ENCODE peak calls at places on chromosome 9, in five cellular contexts. One of them, this sample, is unnamed.

GRCh38 chr9:91207481-91207888 is 154.2 kb downstream of the AUH start:
- DNase-seq in effector memory CD8-positive, alpha-beta T cell: no peak
- DNase-seq in stimulated activated effector memory CD8-positive, alpha-beta T cell treated with anti-CD3 and anti-CD28 coated beads, Interleukin-12 subunit alpha, Interleukin-12 subunit beta, amount 100 ng/mL, for 72 hours: no peak
- DNase-seq in B cell: no peak
- DNase-seq in NCI-H1105: no peak
- DNase-seq in this sample: no peak

GRCh38 chr9:108830292-108830691 is 25.5 kb downstream of the ACTL7B start:
- DNase-seq in effector memory CD8-positive, alpha-beta T cell: no peak
- DNase-seq in stimulated activated effector memory CD8-positive, alpha-beta T cell treated with anti-CD3 and anti-CD28 coated beads, Interleukin-12 subunit alpha, Interleukin-12 subunit beta, amount 100 ng/mL, for 72 hours: no peak
- DNase-seq in B cell: no peak
- DNase-seq in NCI-H1105: no peak
- DNase-seq in this sample: no peak

GRCh38 chr9:14831661-14832060 is 78.6 kb downstream of the FREM1 start:
- DNase-seq in effector memory CD8-positive, alpha-beta T cell: no peak
- DNase-seq in stimulated activated effector memory CD8-positive, alpha-beta T cell treated with anti-CD3 and anti-CD28 coated beads, Interleukin-12 subunit alpha, Interleukin-12 subunit beta, amount 100 ng/mL, for 72 hours: no peak
- DNase-seq in B cell: no peak
- DNase-seq in NCI-H1105: no peak
- DNase-seq in this sample: no peak

GRCh38 chr9:108271646-108272349 is 584.0 kb downstream of the ACTL7B start:
- DNase-seq in effector memory CD8-positive, alpha-beta T cell: no peak
- DNase-seq in stimulated activated effector memory CD8-positive, alpha-beta T cell treated with anti-CD3 and anti-CD28 coated beads, Interleukin-12 subunit alpha, Interleukin-12 subunit beta, amount 100 ng/mL, for 72 hours: no peak
- DNase-seq in B cell: no peak
- DNase-seq in NCI-H1105: peak; percentile 94
- DNase-seq in this sample: peak; percentile 60

GRCh38 chr9:86977205-86977835 is 30.0 kb upstream of the GAS1 start:
- DNase-seq in effector memory CD8-positive, alpha-beta T cell: no peak
- DNase-seq in stimulated activated effector memory CD8-positive, alpha-beta T cell treated with anti-CD3 and anti-CD28 coated beads, Interleukin-12 subunit alpha, Interleukin-12 subunit beta, amount 100 ng/mL, for 72 hours: no peak
- DNase-seq in B cell: no peak
- DNase-seq in NCI-H1105: no peak
- DNase-seq in this sample: no peak

GRCh38 chr9:110093871-110094270 is 114.1 kb downstream of the C9orf152 start:
- DNase-seq in effector memory CD8-positive, alpha-beta T cell: no peak
- DNase-seq in stimulated activated effector memory CD8-positive, alpha-beta T cell treated with anti-CD3 and anti-CD28 coated beads, Interleukin-12 subunit alpha, Interleukin-12 subunit beta, amount 100 ng/mL, for 72 hours: no peak
- DNase-seq in B cell: no peak
- DNase-seq in NCI-H1105: no peak
- DNase-seq in this sample: no peak

GRCh38 chr9:126367646-126368419 is 41.2 kb downstream of the MVB12B start:
- DNase-seq in effector memory CD8-positive, alpha-beta T cell: no peak
- DNase-seq in stimulated activated effector memory CD8-positive, alpha-beta T cell treated with anti-CD3 and anti-CD28 coated beads, Interleukin-12 subunit alpha, Interleukin-12 subunit beta, amount 100 ng/mL, for 72 hours: no peak
- DNase-seq in B cell: no peak
- DNase-seq in NCI-H1105: no peak
- DNase-seq in this sample: no peak

GRCh38 chr9:135255843-135256567 is 168.5 kb downstream of the OLFM1 start:
- DNase-seq in effector memory CD8-positive, alpha-beta T cell: no peak
- DNase-seq in stimulated activated effector memory CD8-positive, alpha-beta T cell treated with anti-CD3 and anti-CD28 coated beads, Interleukin-12 subunit alpha, Interleukin-12 subunit beta, amount 100 ng/mL, for 72 hours: no peak
- DNase-seq in B cell: no peak
- DNase-seq in NCI-H1105: no peak
- DNase-seq in this sample: no peak

GRCh38 chr9:108545446-108545845 is 310.3 kb downstream of the ACTL7B start:
- DNase-seq in effector memory CD8-positive, alpha-beta T cell: no peak
- DNase-seq in stimulated activated effector memory CD8-positive, alpha-beta T cell treated with anti-CD3 and anti-CD28 coated beads, Interleukin-12 subunit alpha, Interleukin-12 subunit beta, amount 100 ng/mL, for 72 hours: no peak
- DNase-seq in B cell: no peak
- DNase-seq in NCI-H1105: no peak
- DNase-seq in this sample: no peak

GRCh38 chr9:37529111-37529510 is 43.4 kb downstream of the POLR1E start:
- DNase-seq in effector memory CD8-positive, alpha-beta T cell: peak; percentile 51
- DNase-seq in stimulated activated effector memory CD8-positive, alpha-beta T cell treated with anti-CD3 and anti-CD28 coated beads, Interleukin-12 subunit alpha, Interleukin-12 subunit beta, amount 100 ng/mL, for 72 hours: peak; percentile 25
- DNase-seq in B cell: peak; percentile 61
- DNase-seq in NCI-H1105: peak; percentile 3
- DNase-seq in this sample: no peak

GRCh38 chr9:28887188-28887884 is 1314.1 kb upstream of the C9orf72 start:
- DNase-seq in effector memory CD8-positive, alpha-beta T cell: no peak
- DNase-seq in stimulated activated effector memory CD8-positive, alpha-beta T cell treated with anti-CD3 and anti-CD28 coated beads, Interleukin-12 subunit alpha, Interleukin-12 subunit beta, amount 100 ng/mL, for 72 hours: no peak
- DNase-seq in B cell: no peak
- DNase-seq in NCI-H1105: no peak
- DNase-seq in this sample: no peak

GRCh38 chr9:91207889-91208651 is 153.6 kb downstream of the AUH start:
- DNase-seq in effector memory CD8-positive, alpha-beta T cell: no peak
- DNase-seq in stimulated activated effector memory CD8-positive, alpha-beta T cell treated with anti-CD3 and anti-CD28 coated beads, Interleukin-12 subunit alpha, Interleukin-12 subunit beta, amount 100 ng/mL, for 72 hours: no peak
- DNase-seq in B cell: no peak
- DNase-seq in NCI-H1105: no peak
- DNase-seq in this sample: no peak

GRCh38 chr9:91419222-91420191 is 4.1 kb downstream of the NFIL3 start:
- DNase-seq in effector memory CD8-positive, alpha-beta T cell: no peak
- DNase-seq in stimulated activated effector memory CD8-positive, alpha-beta T cell treated with anti-CD3 and anti-CD28 coated beads, Interleukin-12 subunit alpha, Interleukin-12 subunit beta, amount 100 ng/mL, for 72 hours: no peak
- DNase-seq in B cell: no peak
- DNase-seq in NCI-H1105: no peak
- DNase-seq in this sample: peak; percentile 82

GRCh38 chr9:78239506-78239905 is 3.6 kb downstream of the CEP78 start:
- DNase-seq in effector memory CD8-positive, alpha-beta T cell: no peak
- DNase-seq in stimulated activated effector memory CD8-positive, alpha-beta T cell treated with anti-CD3 and anti-CD28 coated beads, Interleukin-12 subunit alpha, Interleukin-12 subunit beta, amount 100 ng/mL, for 72 hours: no peak
- DNase-seq in B cell: no peak
- DNase-seq in NCI-H1105: no peak
- DNase-seq in this sample: no peak

GRCh38 chr9:129383005-129383414 is 204.9 kb upstream of the IER5L start:
- DNase-seq in effector memory CD8-positive, alpha-beta T cell: no peak
- DNase-seq in stimulated activated effector memory CD8-positive, alpha-beta T cell treated with anti-CD3 and anti-CD28 coated beads, Interleukin-12 subunit alpha, Interleukin-12 subunit beta, amount 100 ng/mL, for 72 hours: no peak
- DNase-seq in B cell: no peak
- DNase-seq in NCI-H1105: peak; percentile 81
- DNase-seq in this sample: no peak

GRCh38 chr9:24698864-24699518 is 153.3 kb upstream of the IZUMO3 start:
- DNase-seq in effector memory CD8-positive, alpha-beta T cell: no peak
- DNase-seq in stimulated activated effector memory CD8-positive, alpha-beta T cell treated with anti-CD3 and anti-CD28 coated beads, Interleukin-12 subunit alpha, Interleukin-12 subunit beta, amount 100 ng/mL, for 72 hours: no peak
- DNase-seq in B cell: no peak
- DNase-seq in NCI-H1105: no peak
- DNase-seq in this sample: no peak

GRCh38 chr9:113289091-113289490 is 13.6 kb downstream of the PRPF4 start:
- DNase-seq in effector memory CD8-positive, alpha-beta T cell: no peak
- DNase-seq in stimulated activated effector memory CD8-positive, alpha-beta T cell treated with anti-CD3 and anti-CD28 coated beads, Interleukin-12 subunit alpha, Interleukin-12 subunit beta, amount 100 ng/mL, for 72 hours: no peak
- DNase-seq in B cell: no peak
- DNase-seq in NCI-H1105: no peak
- DNase-seq in this sample: no peak

GRCh38 chr9:38233796-38234355 is 158.6 kb upstream of the ALDH1B1 start:
- DNase-seq in effector memory CD8-positive, alpha-beta T cell: no peak
- DNase-seq in stimulated activated effector memory CD8-positive, alpha-beta T cell treated with anti-CD3 and anti-CD28 coated beads, Interleukin-12 subunit alpha, Interleukin-12 subunit beta, amount 100 ng/mL, for 72 hours: no peak
- DNase-seq in B cell: no peak
- DNase-seq in NCI-H1105: no peak
- DNase-seq in this sample: no peak

GRCh38 chr9:86968258-86968920 is 21.1 kb upstream of the GAS1 start:
- DNase-seq in effector memory CD8-positive, alpha-beta T cell: no peak
- DNase-seq in stimulated activated effector memory CD8-positive, alpha-beta T cell treated with anti-CD3 and anti-CD28 coated beads, Interleukin-12 subunit alpha, Interleukin-12 subunit beta, amount 100 ng/mL, for 72 hours: no peak
- DNase-seq in B cell: no peak
- DNase-seq in NCI-H1105: no peak
- DNase-seq in this sample: no peak

GRCh38 chr9:90001756-90002155 is 396.9 kb downstream of the GADD45G start:
- DNase-seq in effector memory CD8-positive, alpha-beta T cell: no peak
- DNase-seq in stimulated activated effector memory CD8-positive, alpha-beta T cell treated with anti-CD3 and anti-CD28 coated beads, Interleukin-12 subunit alpha, Interleukin-12 subunit beta, amount 100 ng/mL, for 72 hours: no peak
- DNase-seq in B cell: no peak
- DNase-seq in NCI-H1105: no peak
- DNase-seq in this sample: no peak

GRCh38 chr9:15182755-15183154 is 124.3 kb downstream of the TTC39B start:
- DNase-seq in effector memory CD8-positive, alpha-beta T cell: no peak
- DNase-seq in stimulated activated effector memory CD8-positive, alpha-beta T cell treated with anti-CD3 and anti-CD28 coated beads, Interleukin-12 subunit alpha, Interleukin-12 subunit beta, amount 100 ng/mL, for 72 hours: no peak
- DNase-seq in B cell: no peak
- DNase-seq in NCI-H1105: no peak
- DNase-seq in this sample: no peak

GRCh38 chr9:89492586-89492985 is 5.3 kb downstream of the SEMA4D start:
- DNase-seq in effector memory CD8-positive, alpha-beta T cell: no peak
- DNase-seq in stimulated activated effector memory CD8-positive, alpha-beta T cell treated with anti-CD3 and anti-CD28 coated beads, Interleukin-12 subunit alpha, Interleukin-12 subunit beta, amount 100 ng/mL, for 72 hours: no peak
- DNase-seq in B cell: no peak
- DNase-seq in NCI-H1105: no peak
- DNase-seq in this sample: no peak

GRCh38 chr9:121966706-121967105 is 126.4 kb downstream of the TTLL11 start:
- DNase-seq in effector memory CD8-positive, alpha-beta T cell: no peak
- DNase-seq in stimulated activated effector memory CD8-positive, alpha-beta T cell treated with anti-CD3 and anti-CD28 coated beads, Interleukin-12 subunit alpha, Interleukin-12 subunit beta, amount 100 ng/mL, for 72 hours: no peak
- DNase-seq in B cell: no peak
- DNase-seq in NCI-H1105: no peak
- DNase-seq in this sample: no peak

GRCh38 chr9:79809931-79810330 is 238.2 kb downstream of the TLE4 start:
- DNase-seq in effector memory CD8-positive, alpha-beta T cell: no peak
- DNase-seq in stimulated activated effector memory CD8-positive, alpha-beta T cell treated with anti-CD3 and anti-CD28 coated beads, Interleukin-12 subunit alpha, Interleukin-12 subunit beta, amount 100 ng/mL, for 72 hours: no peak
- DNase-seq in B cell: no peak
- DNase-seq in NCI-H1105: no peak
- DNase-seq in this sample: peak; percentile 55

GRCh38 chr9:75903785-75904360 is 13.4 kb downstream of the PCSK5 start:
- DNase-seq in effector memory CD8-positive, alpha-beta T cell: no peak
- DNase-seq in stimulated activated effector memory CD8-positive, alpha-beta T cell treated with anti-CD3 and anti-CD28 coated beads, Interleukin-12 subunit alpha, Interleukin-12 subunit beta, amount 100 ng/mL, for 72 hours: no peak
- DNase-seq in B cell: no peak
- DNase-seq in NCI-H1105: no peak
- DNase-seq in this sample: no peak

GRCh38 chr9:92648447-92649406 is 21.2 kb downstream of the IPPK start:
- DNase-seq in effector memory CD8-positive, alpha-beta T cell: no peak
- DNase-seq in stimulated activated effector memory CD8-positive, alpha-beta T cell treated with anti-CD3 and anti-CD28 coated beads, Interleukin-12 subunit alpha, Interleukin-12 subunit beta, amount 100 ng/mL, for 72 hours: no peak
- DNase-seq in B cell: no peak
- DNase-seq in NCI-H1105: no peak
- DNase-seq in this sample: no peak

GRCh38 chr9:131214931-131215330 is 61.4 kb downstream of the FAM78A start:
- DNase-seq in effector memory CD8-positive, alpha-beta T cell: no peak
- DNase-seq in stimulated activated effector memory CD8-positive, alpha-beta T cell treated with anti-CD3 and anti-CD28 coated beads, Interleukin-12 subunit alpha, Interleukin-12 subunit beta, amount 100 ng/mL, for 72 hours: no peak
- DNase-seq in B cell: no peak
- DNase-seq in NCI-H1105: no peak
- DNase-seq in this sample: no peak

GRCh38 chr9:100324594-100325200 is 28.0 kb downstream of the TEX10 start:
- DNase-seq in effector memory CD8-positive, alpha-beta T cell: no peak
- DNase-seq in stimulated activated effector memory CD8-positive, alpha-beta T cell treated with anti-CD3 and anti-CD28 coated beads, Interleukin-12 subunit alpha, Interleukin-12 subunit beta, amount 100 ng/mL, for 72 hours: no peak
- DNase-seq in B cell: peak; percentile 9
- DNase-seq in NCI-H1105: no peak
- DNase-seq in this sample: peak; percentile 15

This sample was measured in AG04450.